ENCODE peak calls at places on chromosomes 3 and 15, in nine cellular contexts. B is stimulated activated CD4-positive, alpha-beta T cell treated with anti-CD3 and anti-CD28 coated beads, Interleukin-2, amount 100 ng/mL, for 48 hours; X is mesenteric fat pad; G is AG09309; V is substantia nigra; P is T47D; S is ELF-1; E is NCI-H1694; J is endothelial cell. L is an unnamed sample.

GRCh38 chr3:14550651-14551611 is 10.8 kb upstream of the GRIP2 start:
- DNase-seq in B (no peak), X (no peak), G (no peak), V (no peak), P (no peak), S (no peak), E (no peak), J (no peak), L (no peak)

GRCh38 chr15:84079885-84080777 is 155.4 kb upstream of the GOLGA6L4 start:
- DNase-seq in B (peak), X (no peak), G (no peak), V (no peak), P (no peak), S (peak), E (no peak), J (peak), L (peak)

GRCh38 chr3:33006571-33007286 is 55.3 kb downstream of the CCR4 start:
- DNase-seq in B (no peak), X (no peak), G (no peak), V (no peak), P (no peak), S (no peak), E (no peak), J (no peak), L (no peak)

GRCh38 chr3:5197470-5198312 is 10.2 kb downstream of the EDEM1 start:
- DNase-seq in B (no peak), X (no peak), G (no peak), V (no peak), P (no peak), S (no peak), E (no peak), J (no peak), L (no peak)

GRCh38 chr3:24963762-24964625 is 464.1 kb upstream of the RARB start:
- DNase-seq in B (no peak), X (no peak), G (no peak), V (no peak), P (no peak), S (no peak), E (peak), J (peak), L (no peak)

GRCh38 chr3:50600141-50600753 is 11.3 kb downstream of the CISH start:
- DNase-seq in B (no peak), X (no peak), G (no peak), V (no peak), P (no peak), S (no peak), E (no peak), J (no peak), L (no peak)

GRCh38 chr3:124934577-124934976 is at the start of gene MUC13:
- DNase-seq in B (no peak), X (no peak), G (no peak), V (no peak), P (no peak), S (no peak), E (no peak), J (no peak), L (no peak)

GRCh38 chr3:112926000-112926399 is 48.9 kb downstream of the CD200R1 start:
- DNase-seq in B (no peak), X (no peak), G (no peak), V (no peak), P (no peak), S (no peak), E (no peak), J (no peak), L (no peak)

GRCh38 chr3:4505688-4506558 is 12.8 kb downstream of the ITPR1 start:
- DNase-seq in B (no peak), X (no peak), G (no peak), V (no peak), P (no peak), S (no peak), E (no peak), J (no peak), L (no peak)

GRCh38 chr3:46184469-46184868 is 23.6 kb downstream of the CCR1 start:
- DNase-seq in B (no peak), X (no peak), G (peak), V (no peak), P (no peak), S (no peak), E (no peak), J (no peak), L (no peak)

GRCh38 chr3:188900421-188900941 is 271.3 kb upstream of the TPRG1 start:
- DNase-seq in B (no peak), X (no peak), G (peak), V (no peak), P (no peak), S (no peak), E (no peak), J (no peak), L (no peak)

GRCh38 chr3:134651347-134652041 is 672 bp upstream of the KY start:
- DNase-seq in B (no peak), X (peak), G (peak), V (no peak), P (no peak), S (no peak), E (no peak), J (no peak), L (peak)

GRCh38 chr3:175068587-175068986 is 209.5 kb downstream of the NAALADL2 start:
- DNase-seq in B (no peak), X (no peak), G (no peak), V (no peak), P (no peak), S (no peak), E (no peak), J (no peak), L (no peak)

GRCh38 chr3:47910777-47911440 is 105.3 kb downstream of the MAP4 start:
- DNase-seq in B (no peak), X (no peak), G (peak), V (no peak), P (no peak), S (peak), E (no peak), J (no peak), L (peak)

GRCh38 chr3:79973917-79974595 is 206.3 kb upstream of the ROBO1 start:
- DNase-seq in B (no peak), X (no peak), G (no peak), V (no peak), P (no peak), S (no peak), E (no peak), J (no peak), L (no peak)

GRCh38 chr15:60635507-60636352 is 156.8 kb upstream of the ICE2 start:
- DNase-seq in B (no peak), X (no peak), G (no peak), V (no peak), P (no peak), S (no peak), E (no peak), J (no peak), L (no peak)

GRCh38 chr3:176087066-176087697 is 1110.1 kb downstream of the TBL1XR1 start:
- DNase-seq in B (no peak), X (no peak), G (no peak), V (no peak), P (no peak), S (no peak), E (no peak), J (no peak), L (no peak)

GRCh38 chr15:65086680-65087111 is 10.2 kb downstream of the KBTBD13 start:
- DNase-seq in B (no peak), X (no peak), G (no peak), V (no peak), P (no peak), S (peak), E (peak), J (no peak), L (no peak)

GRCh38 chr15:58064119-58065010 is 1.1 kb downstream of the ALDH1A2 start:
- DNase-seq in B (no peak), X (no peak), G (no peak), V (no peak), P (no peak), S (peak), E (no peak), J (no peak), L (no peak)

GRCh38 chr3:49916686-49917085 is 12.9 kb downstream of the MON1A start:
- DNase-seq in B (no peak), X (no peak), G (peak), V (no peak), P (no peak), S (no peak), E (no peak), J (no peak), L (no peak)

GRCh38 chr3:64224826-64225606 is at the start of gene PRICKLE2:
- DNase-seq in B (no peak), X (no peak), G (peak), V (peak), P (peak), S (peak), E (no peak), J (peak), L (peak)

GRCh38 chr3:16148783-16149182 is 25.7 kb upstream of the GALNT15 start:
- DNase-seq in B (no peak), X (no peak), G (no peak), V (no peak), P (no peak), S (no peak), E (peak), J (no peak), L (no peak)

GRCh38 chr15:31273258-31273941 is 53.2 kb upstream of the KLF13 start:
- DNase-seq in B (no peak), X (peak), G (no peak), V (peak), P (no peak), S (no peak), E (no peak), J (no peak), L (peak)

GRCh38 chr3:189975376-189975990 is 145.2 kb downstream of the P3H2 start:
- DNase-seq in B (no peak), X (no peak), G (no peak), V (no peak), P (no peak), S (no peak), E (no peak), J (no peak), L (no peak)

GRCh38 chr15:38854506-38854905 is 289.9 kb upstream of the RASGRP1 start:
- DNase-seq in B (no peak), X (no peak), G (peak), V (no peak), P (no peak), S (no peak), E (no peak), J (no peak), L (no peak)

GRCh38 chr15:35697549-35698299 is 151.8 kb upstream of the DPH6 start:
- DNase-seq in B (no peak), X (no peak), G (peak), V (no peak), P (no peak), S (peak), E (no peak), J (peak), L (peak)

GRCh38 chr15:74399511-74400312 is 32.3 kb upstream of the CYP11A1 start:
- DNase-seq in B (no peak), X (no peak), G (no peak), V (no peak), P (no peak), S (no peak), E (no peak), J (no peak), L (no peak)

GRCh38 chr15:40894689-40895308 is 549 bp downstream of the VPS18 start:
- DNase-seq in B (peak), X (no peak), G (no peak), V (peak), P (no peak), S (peak), E (peak), J (peak), L (peak)

GRCh38 chr15:78056714-78057269 is 20.7 kb downstream of the TBC1D2B start:
- DNase-seq in B (no peak), X (no peak), G (no peak), V (no peak), P (no peak), S (no peak), E (peak), J (no peak), L (no peak)

GRCh38 chr15:36954486-36954885 is 145.9 kb downstream of the MEIS2 start:
- DNase-seq in B (no peak), X (no peak), G (no peak), V (no peak), P (no peak), S (no peak), E (no peak), J (no peak), L (no peak)

GRCh38 chr3:42369304-42369703 is 41.1 kb downstream of the LYZL4 start:
- DNase-seq in B (no peak), X (no peak), G (no peak), V (no peak), P (no peak), S (no peak), E (no peak), J (no peak), L (peak)

GRCh38 chr3:45988804-45989203 is 6.8 kb downstream of the FYCO1 start:
- DNase-seq in B (no peak), X (no peak), G (peak), V (no peak), P (no peak), S (no peak), E (no peak), J (no peak), L (no peak)

GRCh38 chr3:79378064-79378463 is 389.7 kb downstream of the ROBO1 start:
- DNase-seq in B (no peak), X (no peak), G (no peak), V (no peak), P (no peak), S (no peak), E (no peak), J (no peak), L (no peak)

GRCh38 chr15:73341886-73342600 is 26.7 kb downstream of the HCN4 start:
- DNase-seq in B (no peak), X (no peak), G (no peak), V (peak), P (no peak), S (no peak), E (no peak), J (no peak), L (no peak)

GRCh38 chr15:59160880-59161593 is 45.6 kb upstream of the LDHAL6B start:
- DNase-seq in B (peak), X (no peak), G (no peak), V (no peak), P (peak), S (peak), E (peak), J (peak), L (peak)